ENCODE peak calls at places on chromosome 16, in four cellular contexts. Y, U, V and J are unnamed samples.

GRCh38 chr16:26051078-26051477 is 359.3 kb downstream of the HS3ST4 start:
- DNase-seq in Y (no peak), U (no peak), V (no peak), J (no peak)

GRCh38 chr16:705748-706188 is at the start of gene FBXL16:
- DNase-seq in Y (peak), U (no peak), V (peak), J (no peak)

GRCh38 chr16:81293909-81294802 is 20.6 kb upstream of the GAN start:
- DNase-seq in Y (no peak), U (peak), V (no peak), J (no peak)

GRCh38 chr16:54455021-54455725 is 168.6 kb upstream of the IRX3 start:
- DNase-seq in Y (no peak), U (no peak), V (no peak), J (no peak)

GRCh38 chr16:77589071-77589755 is 133.1 kb upstream of the NUDT7 start:
- DNase-seq in Y (no peak), U (peak), V (no peak), J (no peak)

GRCh38 chr16:89383095-89384003 is 107.0 kb downstream of the ANKRD11 start:
- DNase-seq in Y (no peak), U (peak), V (no peak), J (no peak)

GRCh38 chr16:84518804-84519341 is 14.4 kb upstream of the MEAK7 start:
- DNase-seq in Y (no peak), U (no peak), V (no peak), J (no peak)

GRCh38 chr16:25716186-25716585 is 24.4 kb downstream of the HS3ST4 start:
- DNase-seq in Y (no peak), U (no peak), V (no peak), J (no peak)

GRCh38 chr16:29684671-29685070 is 5.7 kb downstream of the QPRT start:
- DNase-seq in Y (no peak), U (no peak), V (no peak), J (no peak)